ENCODE peak calls at places on chromosomes 3 and 15, in nine cellular contexts. One of them, this sample, is unnamed.

GRCh38 chr15:63462053-63462452 is 42.3 kb upstream of the USP3 start:
- DNase-seq in NCI-H748 treated with DMSO at 0.1 percent for 48 hours: no peak
- DNase-seq in stimulated activated CD8-positive, alpha-beta memory T cell treated with anti-CD3 and anti-CD28 coated beads, Interleukin-4, amount 100 ng/mL, for 1 hour: no peak
- DNase-seq in Peyer's patch: no peak
- DNase-seq in GM03348: no peak
- DNase-seq in GM12864: no peak
- DNase-seq in Karpas-422: no peak
- DNase-seq in naive thymus-derived CD8-positive, alpha-beta T cell: no peak
- DNase-seq in NCI-H1105: no peak
- DNase-seq in this sample: no peak

GRCh38 chr3:148078659-148079058 is 619.0 kb upstream of the AGTR1 start:
- DNase-seq in GM03348: peak; percentile 2
- DNase-seq in Peyer's patch: no peak
- DNase-seq in GM12864: no peak
- DNase-seq in Karpas-422: no peak
- DNase-seq in naive thymus-derived CD8-positive, alpha-beta T cell: no peak
- DNase-seq in NCI-H748 treated with DMSO at 0.1 percent for 48 hours: no peak
- DNase-seq in NCI-H1105: no peak
- DNase-seq in stimulated activated CD8-positive, alpha-beta memory T cell treated with anti-CD3 and anti-CD28 coated beads, Interleukin-4, amount 100 ng/mL, for 1 hour: no peak
- DNase-seq in this sample: no peak

GRCh38 chr3:178043084-178043483 is 493.2 kb upstream of the KCNMB2 start:
- DNase-seq in GM12864: no peak
- DNase-seq in Karpas-422: no peak
- DNase-seq in stimulated activated CD8-positive, alpha-beta memory T cell treated with anti-CD3 and anti-CD28 coated beads, Interleukin-4, amount 100 ng/mL, for 1 hour: no peak
- DNase-seq in naive thymus-derived CD8-positive, alpha-beta T cell: no peak
- DNase-seq in NCI-H748 treated with DMSO at 0.1 percent for 48 hours: no peak
- DNase-seq in Peyer's patch: no peak
- DNase-seq in GM03348: no peak
- DNase-seq in NCI-H1105: no peak
- DNase-seq in this sample: no peak

GRCh38 chr3:146449584-146449983 is 19.8 kb downstream of the PLSCR2 start:
- DNase-seq in NCI-H748 treated with DMSO at 0.1 percent for 48 hours: no peak
- DNase-seq in naive thymus-derived CD8-positive, alpha-beta T cell: no peak
- DNase-seq in Peyer's patch: no peak
- DNase-seq in Karpas-422: no peak
- DNase-seq in GM12864: no peak
- DNase-seq in stimulated activated CD8-positive, alpha-beta memory T cell treated with anti-CD3 and anti-CD28 coated beads, Interleukin-4, amount 100 ng/mL, for 1 hour: no peak
- DNase-seq in GM03348: no peak
- DNase-seq in NCI-H1105: no peak
- DNase-seq in this sample: no peak

GRCh38 chr3:10546181-10546624 is 40.8 kb upstream of the ATP2B2 start:
- DNase-seq in Peyer's patch: no peak
- DNase-seq in NCI-H748 treated with DMSO at 0.1 percent for 48 hours: no peak
- DNase-seq in NCI-H1105: no peak
- DNase-seq in stimulated activated CD8-positive, alpha-beta memory T cell treated with anti-CD3 and anti-CD28 coated beads, Interleukin-4, amount 100 ng/mL, for 1 hour: no peak
- DNase-seq in GM12864: no peak
- DNase-seq in GM03348: no peak
- DNase-seq in Karpas-422: no peak
- DNase-seq in naive thymus-derived CD8-positive, alpha-beta T cell: no peak
- DNase-seq in this sample: no peak

GRCh38 chr3:21477896-21478295 is 273.1 kb downstream of the ZNF385D start:
- DNase-seq in Peyer's patch: no peak
- DNase-seq in GM12864: no peak
- DNase-seq in NCI-H1105: no peak
- DNase-seq in NCI-H748 treated with DMSO at 0.1 percent for 48 hours: no peak
- DNase-seq in naive thymus-derived CD8-positive, alpha-beta T cell: no peak
- DNase-seq in Karpas-422: no peak
- DNase-seq in GM03348: peak; percentile 29
- DNase-seq in stimulated activated CD8-positive, alpha-beta memory T cell treated with anti-CD3 and anti-CD28 coated beads, Interleukin-4, amount 100 ng/mL, for 1 hour: no peak
- DNase-seq in this sample: no peak

GRCh38 chr15:70530906-70531305 is 232.5 kb downstream of the UACA start:
- DNase-seq in GM03348: no peak
- DNase-seq in GM12864: no peak
- DNase-seq in NCI-H1105: no peak
- DNase-seq in stimulated activated CD8-positive, alpha-beta memory T cell treated with anti-CD3 and anti-CD28 coated beads, Interleukin-4, amount 100 ng/mL, for 1 hour: no peak
- DNase-seq in Peyer's patch: no peak
- DNase-seq in naive thymus-derived CD8-positive, alpha-beta T cell: no peak
- DNase-seq in NCI-H748 treated with DMSO at 0.1 percent for 48 hours: no peak
- DNase-seq in Karpas-422: no peak
- DNase-seq in this sample: no peak

GRCh38 chr3:130935761-130936160 is 41.9 kb downstream of the ATP2C1 start:
- DNase-seq in GM03348: peak; percentile 65
- DNase-seq in stimulated activated CD8-positive, alpha-beta memory T cell treated with anti-CD3 and anti-CD28 coated beads, Interleukin-4, amount 100 ng/mL, for 1 hour: no peak
- DNase-seq in Peyer's patch: no peak
- DNase-seq in NCI-H1105: no peak
- DNase-seq in naive thymus-derived CD8-positive, alpha-beta T cell: no peak
- DNase-seq in Karpas-422: no peak
- DNase-seq in NCI-H748 treated with DMSO at 0.1 percent for 48 hours: no peak
- DNase-seq in GM12864: no peak
- DNase-seq in this sample: no peak

GRCh38 chr3:53142986-53143385 is 12.8 kb upstream of the RFT1 start:
- DNase-seq in NCI-H748 treated with DMSO at 0.1 percent for 48 hours: no peak
- DNase-seq in Peyer's patch: no peak
- DNase-seq in naive thymus-derived CD8-positive, alpha-beta T cell: no peak
- DNase-seq in Karpas-422: no peak
- DNase-seq in GM03348: no peak
- DNase-seq in GM12864: no peak
- DNase-seq in NCI-H1105: no peak
- DNase-seq in stimulated activated CD8-positive, alpha-beta memory T cell treated with anti-CD3 and anti-CD28 coated beads, Interleukin-4, amount 100 ng/mL, for 1 hour: no peak
- DNase-seq in this sample: peak; percentile 52

GRCh38 chr3:24773798-24774197 is 279.1 kb upstream of the THRB start:
- DNase-seq in naive thymus-derived CD8-positive, alpha-beta T cell: no peak
- DNase-seq in GM12864: peak; percentile 10
- DNase-seq in Karpas-422: peak; percentile 83
- DNase-seq in Peyer's patch: peak; percentile 45
- DNase-seq in GM03348: peak; percentile 40
- DNase-seq in stimulated activated CD8-positive, alpha-beta memory T cell treated with anti-CD3 and anti-CD28 coated beads, Interleukin-4, amount 100 ng/mL, for 1 hour: no peak
- DNase-seq in NCI-H748 treated with DMSO at 0.1 percent for 48 hours: peak; percentile 14
- DNase-seq in NCI-H1105: peak; percentile 47
- DNase-seq in this sample: peak; percentile 73

GRCh38 chr15:31023841-31024240 is 32.4 kb upstream of the MTMR10 start:
- DNase-seq in GM03348: no peak
- DNase-seq in NCI-H748 treated with DMSO at 0.1 percent for 48 hours: no peak
- DNase-seq in stimulated activated CD8-positive, alpha-beta memory T cell treated with anti-CD3 and anti-CD28 coated beads, Interleukin-4, amount 100 ng/mL, for 1 hour: no peak
- DNase-seq in Peyer's patch: no peak
- DNase-seq in Karpas-422: no peak
- DNase-seq in NCI-H1105: no peak
- DNase-seq in naive thymus-derived CD8-positive, alpha-beta T cell: no peak
- DNase-seq in GM12864: no peak
- DNase-seq in this sample: no peak

GRCh38 chr3:177781686-177782161 is 584.4 kb upstream of the TBL1XR1 start:
- DNase-seq in Peyer's patch: peak; percentile 60
- DNase-seq in NCI-H1105: no peak
- DNase-seq in naive thymus-derived CD8-positive, alpha-beta T cell: no peak
- DNase-seq in GM12864: no peak
- DNase-seq in Karpas-422: no peak
- DNase-seq in stimulated activated CD8-positive, alpha-beta memory T cell treated with anti-CD3 and anti-CD28 coated beads, Interleukin-4, amount 100 ng/mL, for 1 hour: no peak
- DNase-seq in GM03348: peak; percentile 57
- DNase-seq in NCI-H748 treated with DMSO at 0.1 percent for 48 hours: no peak
- DNase-seq in this sample: peak; percentile 74

GRCh38 chr3:113040231-113040630 is 49.4 kb downstream of the GTPBP8 start:
- DNase-seq in NCI-H748 treated with DMSO at 0.1 percent for 48 hours: no peak
- DNase-seq in NCI-H1105: no peak
- DNase-seq in GM03348: no peak
- DNase-seq in stimulated activated CD8-positive, alpha-beta memory T cell treated with anti-CD3 and anti-CD28 coated beads, Interleukin-4, amount 100 ng/mL, for 1 hour: no peak
- DNase-seq in Peyer's patch: no peak
- DNase-seq in Karpas-422: no peak
- DNase-seq in naive thymus-derived CD8-positive, alpha-beta T cell: no peak
- DNase-seq in GM12864: no peak
- DNase-seq in this sample: no peak

GRCh38 chr3:55639886-55640765 is 153.0 kb upstream of the WNT5A start:
- DNase-seq in NCI-H1105: no peak
- DNase-seq in GM03348: no peak
- DNase-seq in Karpas-422: no peak
- DNase-seq in naive thymus-derived CD8-positive, alpha-beta T cell: no peak
- DNase-seq in Peyer's patch: no peak
- DNase-seq in NCI-H748 treated with DMSO at 0.1 percent for 48 hours: no peak
- DNase-seq in GM12864: no peak
- DNase-seq in stimulated activated CD8-positive, alpha-beta memory T cell treated with anti-CD3 and anti-CD28 coated beads, Interleukin-4, amount 100 ng/mL, for 1 hour: no peak
- DNase-seq in this sample: no peak

GRCh38 chr3:72888546-72889309 is 882 bp downstream of the GXYLT2 start:
- DNase-seq in NCI-H1105: no peak
- DNase-seq in GM03348: no peak
- DNase-seq in stimulated activated CD8-positive, alpha-beta memory T cell treated with anti-CD3 and anti-CD28 coated beads, Interleukin-4, amount 100 ng/mL, for 1 hour: no peak
- DNase-seq in GM12864: no peak
- DNase-seq in Peyer's patch: no peak
- DNase-seq in naive thymus-derived CD8-positive, alpha-beta T cell: no peak
- DNase-seq in Karpas-422: no peak
- DNase-seq in NCI-H748 treated with DMSO at 0.1 percent for 48 hours: peak; percentile 6
- DNase-seq in this sample: peak; percentile 63

GRCh38 chr15:28001641-28002040 is 97.5 kb downstream of the OCA2 start:
- DNase-seq in Peyer's patch: no peak
- DNase-seq in GM12864: no peak
- DNase-seq in NCI-H748 treated with DMSO at 0.1 percent for 48 hours: no peak
- DNase-seq in NCI-H1105: no peak
- DNase-seq in naive thymus-derived CD8-positive, alpha-beta T cell: no peak
- DNase-seq in GM03348: no peak
- DNase-seq in stimulated activated CD8-positive, alpha-beta memory T cell treated with anti-CD3 and anti-CD28 coated beads, Interleukin-4, amount 100 ng/mL, for 1 hour: no peak
- DNase-seq in Karpas-422: no peak
- DNase-seq in this sample: no peak

GRCh38 chr15:63335543-63336240 is 46.0 kb downstream of the CA12 start:
- DNase-seq in GM03348: no peak
- DNase-seq in stimulated activated CD8-positive, alpha-beta memory T cell treated with anti-CD3 and anti-CD28 coated beads, Interleukin-4, amount 100 ng/mL, for 1 hour: no peak
- DNase-seq in GM12864: no peak
- DNase-seq in NCI-H748 treated with DMSO at 0.1 percent for 48 hours: no peak
- DNase-seq in naive thymus-derived CD8-positive, alpha-beta T cell: no peak
- DNase-seq in Peyer's patch: no peak
- DNase-seq in Karpas-422: no peak
- DNase-seq in NCI-H1105: no peak
- DNase-seq in this sample: no peak

GRCh38 chr15:63999177-63999576 is 47.1 kb downstream of the DAPK2 start:
- DNase-seq in NCI-H1105: no peak
- DNase-seq in NCI-H748 treated with DMSO at 0.1 percent for 48 hours: no peak
- DNase-seq in GM03348: peak; percentile 35
- DNase-seq in GM12864: no peak
- DNase-seq in stimulated activated CD8-positive, alpha-beta memory T cell treated with anti-CD3 and anti-CD28 coated beads, Interleukin-4, amount 100 ng/mL, for 1 hour: no peak
- DNase-seq in Karpas-422: no peak
- DNase-seq in naive thymus-derived CD8-positive, alpha-beta T cell: no peak
- DNase-seq in Peyer's patch: peak; percentile 60
- DNase-seq in this sample: peak; percentile 40

GRCh38 chr3:194423317-194423716 is 24.3 kb upstream of the GP5 start:
- DNase-seq in Peyer's patch: no peak
- DNase-seq in stimulated activated CD8-positive, alpha-beta memory T cell treated with anti-CD3 and anti-CD28 coated beads, Interleukin-4, amount 100 ng/mL, for 1 hour: no peak
- DNase-seq in Karpas-422: no peak
- DNase-seq in NCI-H1105: no peak
- DNase-seq in naive thymus-derived CD8-positive, alpha-beta T cell: no peak
- DNase-seq in GM03348: no peak
- DNase-seq in GM12864: no peak
- DNase-seq in NCI-H748 treated with DMSO at 0.1 percent for 48 hours: no peak
- DNase-seq in this sample: no peak

GRCh38 chr3:150114873-150115570 is 144.3 kb upstream of the PFN2 start:
- DNase-seq in NCI-H1105: no peak
- DNase-seq in NCI-H748 treated with DMSO at 0.1 percent for 48 hours: no peak
- DNase-seq in stimulated activated CD8-positive, alpha-beta memory T cell treated with anti-CD3 and anti-CD28 coated beads, Interleukin-4, amount 100 ng/mL, for 1 hour: no peak
- DNase-seq in GM12864: peak; percentile 31
- DNase-seq in GM03348: peak; percentile 36
- DNase-seq in naive thymus-derived CD8-positive, alpha-beta T cell: no peak
- DNase-seq in Peyer's patch: no peak
- DNase-seq in Karpas-422: no peak
- DNase-seq in this sample: no peak

GRCh38 chr15:42558739-42559138 is 10.1 kb downstream of the HAUS2 start:
- DNase-seq in Karpas-422: no peak
- DNase-seq in naive thymus-derived CD8-positive, alpha-beta T cell: no peak
- DNase-seq in NCI-H1105: no peak
- DNase-seq in GM03348: no peak
- DNase-seq in NCI-H748 treated with DMSO at 0.1 percent for 48 hours: no peak
- DNase-seq in GM12864: no peak
- DNase-seq in Peyer's patch: no peak
- DNase-seq in stimulated activated CD8-positive, alpha-beta memory T cell treated with anti-CD3 and anti-CD28 coated beads, Interleukin-4, amount 100 ng/mL, for 1 hour: no peak
- DNase-seq in this sample: no peak

GRCh38 chr3:128787256-128788253 is 61.6 kb downstream of the RAB7A start:
- DNase-seq in NCI-H748 treated with DMSO at 0.1 percent for 48 hours: no peak
- DNase-seq in stimulated activated CD8-positive, alpha-beta memory T cell treated with anti-CD3 and anti-CD28 coated beads, Interleukin-4, amount 100 ng/mL, for 1 hour: no peak
- DNase-seq in NCI-H1105: no peak
- DNase-seq in Peyer's patch: peak; percentile 56
- DNase-seq in GM03348: no peak
- DNase-seq in Karpas-422: peak; percentile 74
- DNase-seq in naive thymus-derived CD8-positive, alpha-beta T cell: peak; percentile 26
- DNase-seq in GM12864: peak; percentile 40
- DNase-seq in this sample: no peak

GRCh38 chr15:80770356-80770705 is 8.8 kb upstream of the CEMIP start:
- DNase-seq in NCI-H748 treated with DMSO at 0.1 percent for 48 hours: no peak
- DNase-seq in GM12864: no peak
- DNase-seq in Peyer's patch: no peak
- DNase-seq in GM03348: no peak
- DNase-seq in Karpas-422: no peak
- DNase-seq in naive thymus-derived CD8-positive, alpha-beta T cell: no peak
- DNase-seq in NCI-H1105: no peak
- DNase-seq in stimulated activated CD8-positive, alpha-beta memory T cell treated with anti-CD3 and anti-CD28 coated beads, Interleukin-4, amount 100 ng/mL, for 1 hour: no peak
- DNase-seq in this sample: no peak

GRCh38 chr3:121663171-121663847 is 2.6 kb upstream of the HCLS1 start:
- DNase-seq in GM03348: no peak
- DNase-seq in NCI-H748 treated with DMSO at 0.1 percent for 48 hours: no peak
- DNase-seq in stimulated activated CD8-positive, alpha-beta memory T cell treated with anti-CD3 and anti-CD28 coated beads, Interleukin-4, amount 100 ng/mL, for 1 hour: no peak
- DNase-seq in naive thymus-derived CD8-positive, alpha-beta T cell: no peak
- DNase-seq in Karpas-422: no peak
- DNase-seq in GM12864: no peak
- DNase-seq in Peyer's patch: no peak
- DNase-seq in NCI-H1105: no peak
- DNase-seq in this sample: no peak

GRCh38 chr3:175186511-175186910 is 327.4 kb downstream of the NAALADL2 start:
- DNase-seq in Karpas-422: no peak
- DNase-seq in NCI-H1105: no peak
- DNase-seq in stimulated activated CD8-positive, alpha-beta memory T cell treated with anti-CD3 and anti-CD28 coated beads, Interleukin-4, amount 100 ng/mL, for 1 hour: no peak
- DNase-seq in GM12864: no peak
- DNase-seq in naive thymus-derived CD8-positive, alpha-beta T cell: no peak
- DNase-seq in GM03348: no peak
- DNase-seq in NCI-H748 treated with DMSO at 0.1 percent for 48 hours: peak; percentile 6
- DNase-seq in Peyer's patch: no peak
- DNase-seq in this sample: no peak

GRCh38 chr15:85706779-85707518 is 87.8 kb downstream of the KLHL25 start:
- DNase-seq in Karpas-422: peak; percentile 87
- DNase-seq in GM12864: no peak
- DNase-seq in NCI-H748 treated with DMSO at 0.1 percent for 48 hours: no peak
- DNase-seq in stimulated activated CD8-positive, alpha-beta memory T cell treated with anti-CD3 and anti-CD28 coated beads, Interleukin-4, amount 100 ng/mL, for 1 hour: no peak
- DNase-seq in GM03348: peak; percentile 26
- DNase-seq in NCI-H1105: no peak
- DNase-seq in Peyer's patch: peak; percentile 71
- DNase-seq in naive thymus-derived CD8-positive, alpha-beta T cell: peak; percentile 48
- DNase-seq in this sample: no peak

GRCh38 chr15:40340038-40340739 is 550 bp downstream of the CCDC9B start:
- DNase-seq in GM12864: no peak
- DNase-seq in stimulated activated CD8-positive, alpha-beta memory T cell treated with anti-CD3 and anti-CD28 coated beads, Interleukin-4, amount 100 ng/mL, for 1 hour: no peak
- DNase-seq in Peyer's patch: peak; percentile 66
- DNase-seq in NCI-H748 treated with DMSO at 0.1 percent for 48 hours: no peak
- DNase-seq in naive thymus-derived CD8-positive, alpha-beta T cell: no peak
- DNase-seq in Karpas-422: no peak
- DNase-seq in GM03348: peak; percentile 84
- DNase-seq in NCI-H1105: no peak
- DNase-seq in this sample: peak; percentile 84

This sample was measured in sciatic nerve.